ENCODE peak calls at places on chromosomes 6 and 20, in six cellular contexts. S, C, P, T, N and Y are unnamed samples. For H3K36me3, the result is how much of the 10 kb centered on the place peaks cover.

GRCh38 chr6:28563420-28564095 is 37.9 kb downstream of the GPX5 start:
- DNase-seq in S (no peak), C (no peak), P (no peak), T (no peak), N (no peak), Y (no peak)

GRCh38 chr6:16544006-16544405 is 217.3 kb downstream of the ATXN1 start:
- DNase-seq in S (no peak), C (peak), P (no peak), T (peak), N (no peak), Y (peak)

GRCh38 chr6:135750081-135750480 is 101.4 kb upstream of the PDE7B start:
- DNase-seq in S (no peak), C (no peak), P (no peak), T (no peak), N (no peak), Y (no peak)

GRCh38 chr20:32157611-32158010 is 48.1 kb downstream of the TM9SF4 start:
- DNase-seq in S (no peak), C (no peak), P (no peak), T (no peak), N (no peak), Y (no peak)

GRCh38 chr20:59518881-59519706 is 85.2 kb upstream of the PHACTR3 start:
- DNase-seq in S (peak), C (peak), P (no peak), T (no peak), N (peak), Y (peak)

GRCh38 chr20:8454137-8454712 is 322.2 kb downstream of the PLCB1 start:
- DNase-seq in S (no peak), C (no peak), P (peak), T (no peak), N (peak), Y (peak)

GRCh38 chr6:139129284-139129683 is 5.6 kb upstream of the HECA start:
- DNase-seq in S (no peak), C (no peak), P (no peak), T (no peak), N (no peak), Y (peak)

GRCh38 chr6:43248107-43248506 is 4.8 kb downstream of the TTBK1 start:
- DNase-seq in S (no peak), C (no peak), P (no peak), T (no peak), N (no peak), Y (no peak)

GRCh38 chr6:2988426-2989331 is 11.0 kb upstream of the NQO2 start:
- DNase-seq in S (peak), C (peak), P (peak), T (peak), N (peak), Y (peak)

GRCh38 chr6:68967549-68968300 is 332.6 kb downstream of the ADGRB3 start:
- DNase-seq in S (peak), C (peak), P (peak), T (peak), N (peak), Y (no peak)

GRCh38 chr6:130020106-130020851 is 1.9 kb downstream of the L3MBTL3 start:
- DNase-seq in S (no peak), C (peak), P (no peak), T (peak), N (peak), Y (no peak)

GRCh38 chr6:32393660-32394420 is 13.1 kb downstream of the BTNL2 start:
- DNase-seq in S (no peak), C (peak), P (no peak), T (no peak), N (peak), Y (peak)

GRCh38 chr6:25971187-25971811 is 8.7 kb downstream of the TRIM38 start:
- DNase-seq in S (peak), C (peak), P (peak), T (no peak), N (peak), Y (peak)

GRCh38 chr6:88985901-88986300 is 22.5 kb upstream of the RNGTT start:
- DNase-seq in S (no peak), C (no peak), P (no peak), T (no peak), N (no peak), Y (no peak)

GRCh38 chr6:154805288-154805911 is 72.2 kb downstream of the SCAF8 start:
- DNase-seq in S (no peak), C (no peak), P (no peak), T (no peak), N (peak), Y (no peak)

GRCh38 chr6:151240861-151241642 is 1.3 kb downstream of the AKAP12 start:
- DNase-seq in S (no peak), C (peak), P (peak), T (peak), N (peak), Y (no peak)

GRCh38 chr6:106568518-106568917 is 60.8 kb downstream of the RTN4IP1 start:
- DNase-seq in S (no peak), C (no peak), P (no peak), T (no peak), N (no peak), Y (no peak)

GRCh38 chr6:67131827-67132226 is 1424.8 kb upstream of the EYS start:
- DNase-seq in S (no peak), C (peak), P (no peak), T (no peak), N (peak), Y (no peak)

GRCh38 chr6:42505377-42505702 is 53.6 kb upstream of the TRERF1 start:
- DNase-seq in S (peak), C (no peak), P (no peak), T (no peak), N (no peak), Y (peak)

GRCh38 chr6:121780325-121781313 is 345.2 kb downstream of the GJA1 start:
- DNase-seq in S (no peak), C (peak), P (no peak), T (peak), N (peak), Y (peak)

GRCh38 chr6:81878479-81878878 is 126.0 kb upstream of the TENT5A start:
- DNase-seq in S (no peak), C (no peak), P (no peak), T (no peak), N (no peak), Y (no peak)

GRCh38 chr6:53178837-53179432 is 30.3 kb upstream of the GCM1 start:
- DNase-seq in S (no peak), C (no peak), P (no peak), T (no peak), N (no peak), Y (no peak)

GRCh38 chr6:52410979-52411378 is 9.2 kb upstream of the EFHC1 start:
- DNase-seq in S (no peak), C (no peak), P (no peak), T (no peak), N (no peak), Y (no peak)

GRCh38 chr20:14633507-14633906 is 296.1 kb upstream of the FLRT3 start:
- DNase-seq in S (no peak), C (no peak), P (no peak), T (no peak), N (no peak), Y (no peak)

GRCh38 chr6:53495496-53495895 is 49.4 kb downstream of the GCLC start:
- DNase-seq in S (no peak), C (no peak), P (no peak), T (no peak), N (no peak), Y (no peak)

DNA sequence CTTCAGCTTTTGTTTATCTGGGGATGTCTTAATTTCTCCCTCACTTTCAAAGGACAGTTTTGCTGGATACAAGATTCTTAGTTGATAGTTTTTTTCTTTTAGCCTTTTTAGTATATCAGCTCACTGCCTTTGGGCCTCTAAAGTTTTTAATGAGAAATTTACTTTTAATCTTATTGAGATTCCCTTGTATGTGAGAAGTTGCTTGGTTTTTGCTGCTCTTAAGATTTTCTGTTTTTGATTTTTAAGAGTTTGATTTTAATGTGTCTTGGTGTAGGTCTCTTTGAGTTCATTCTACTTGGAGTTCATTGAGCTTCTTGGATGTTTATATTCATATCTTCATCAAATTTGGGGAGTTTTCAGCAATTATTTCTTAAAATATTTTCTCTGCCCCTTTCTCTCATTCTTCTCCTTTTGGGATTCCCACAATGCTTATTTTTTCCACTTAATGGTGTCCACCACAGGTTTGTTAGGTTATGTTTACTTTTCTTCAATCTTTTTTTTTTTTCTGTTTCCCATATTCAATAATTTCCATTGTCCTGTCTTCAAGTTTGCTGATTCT is 19.6 kb upstream of the TGM6 start:
- DNase-seq in S (no peak), C (no peak), P (no peak), T (no peak), N (no peak), Y (no peak)
- H3K36me3 ChIP-seq in S (under half), C (under half), P (under half), T (under half), N (under half), Y (under half)

DNA sequence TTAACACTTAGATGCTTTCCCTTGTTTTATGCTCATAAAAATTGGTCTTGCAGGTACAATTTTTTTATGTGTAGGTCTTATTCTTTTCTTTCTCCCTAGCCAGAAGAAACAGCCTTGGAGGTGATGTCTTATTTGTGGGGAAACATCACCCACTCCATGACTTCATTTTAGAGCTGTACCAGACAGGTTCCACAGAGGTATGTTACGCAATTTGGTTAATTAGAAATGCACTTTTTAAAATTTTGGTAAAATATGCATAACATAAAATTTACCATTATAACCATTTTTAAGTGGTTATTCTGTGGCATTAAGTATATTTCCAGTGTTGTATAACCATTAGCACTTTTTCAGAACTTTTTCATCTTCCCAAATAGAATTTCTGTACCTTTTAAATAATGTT is 41.3 kb downstream of the NKX2-4 start:
- DNase-seq in S (no peak), C (no peak), P (no peak), T (no peak), N (no peak), Y (no peak)
- H3K36me3 ChIP-seq in S (under half), C (half or more), P (half or more), T (under half), N (under half), Y (under half)

GRCh38 chr6:158774734-158775449 is 44.3 kb downstream of the EZR start:
- DNase-seq in S (no peak), C (no peak), P (no peak), T (no peak), N (peak), Y (no peak)

GRCh38 chr6:158778005-158778527 is 41.1 kb downstream of the EZR start:
- DNase-seq in S (no peak), C (no peak), P (no peak), T (no peak), N (no peak), Y (no peak)

GRCh38 chr6:158777510-158777909 is 41.7 kb downstream of the EZR start:
- DNase-seq in S (no peak), C (no peak), P (no peak), T (no peak), N (no peak), Y (no peak)

GRCh38 chr6:158775832-158776231 is 43.3 kb downstream of the EZR start:
- DNase-seq in S (no peak), C (no peak), P (no peak), T (no peak), N (no peak), Y (no peak)

DNA sequence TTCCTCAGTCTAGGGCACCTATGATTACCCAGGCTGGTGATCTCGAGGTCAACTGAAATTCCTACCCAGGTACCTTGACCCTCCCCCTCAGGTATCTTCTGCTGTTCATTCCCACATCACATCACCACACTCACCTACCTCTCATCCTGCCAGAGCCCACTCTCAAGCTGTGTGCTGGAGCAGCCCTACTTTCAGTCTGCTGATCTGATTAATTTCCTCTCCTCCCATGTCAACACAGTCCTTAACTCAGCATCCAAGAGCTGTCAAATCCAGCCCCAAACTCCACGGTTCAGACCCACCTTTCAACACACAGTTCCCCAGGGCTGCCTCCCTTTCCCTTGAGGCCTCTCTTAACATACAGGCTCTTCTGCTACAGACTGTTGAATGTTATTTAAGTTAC is 42.4 kb downstream of the EZR start:
- DNase-seq in S (no peak), C (no peak), P (no peak), T (no peak), N (no peak), Y (no peak)
- H3K36me3 ChIP-seq in S (under half), C (half or more), P (half or more), T (under half), N (half or more), Y (under half)

GRCh38 chr20:35917077-35917476 is 37.2 kb downstream of the SCAND1 start:
- DNase-seq in S (no peak), C (no peak), P (no peak), T (no peak), N (no peak), Y (no peak)

GRCh38 chr20:35912877-35913276 is 41.4 kb downstream of the SCAND1 start:
- DNase-seq in S (no peak), C (no peak), P (no peak), T (no peak), N (no peak), Y (no peak)

DNA sequence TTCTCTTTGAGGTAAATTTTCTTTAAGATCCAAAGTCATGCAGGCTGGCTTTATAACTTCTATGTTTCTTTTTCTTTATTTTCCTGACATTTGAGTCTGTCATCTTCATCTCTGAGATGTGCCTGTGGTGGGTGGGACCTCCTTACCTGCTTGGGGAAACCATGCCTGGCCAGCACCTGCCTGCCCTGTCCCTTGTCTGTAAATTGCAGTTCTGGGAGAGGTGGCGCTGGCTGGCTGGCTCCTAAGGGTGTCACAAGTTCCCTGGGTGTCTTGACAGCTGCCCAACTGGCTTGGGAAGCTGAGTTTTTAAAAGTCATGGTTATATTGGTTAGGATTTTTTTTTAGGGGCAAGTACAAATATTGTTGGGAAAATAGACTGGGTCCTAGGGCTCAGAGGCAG is 36.3 kb downstream of the SCAND1 start:
- DNase-seq in S (no peak), C (no peak), P (no peak), T (no peak), N (no peak), Y (no peak)
- H3K36me3 ChIP-seq in S (under half), C (half or more), P (half or more), T (under half), N (under half), Y (under half)

GRCh38 chr20:62201173-62202082 is 18.6 kb downstream of the MTG2 start:
- DNase-seq in S (no peak), C (peak), P (no peak), T (peak), N (peak), Y (no peak)

GRCh38 chr20:62202676-62203377 is 17.3 kb downstream of the HRH3 start:
- DNase-seq in S (no peak), C (peak), P (no peak), T (peak), N (no peak), Y (no peak)

GRCh38 chr20:62203378-62204030 is 16.6 kb downstream of the HRH3 start:
- DNase-seq in S (no peak), C (peak), P (no peak), T (peak), N (peak), Y (no peak)

GRCh38 chr20:62200491-62201172 is 17.8 kb downstream of the MTG2 start:
- DNase-seq in S (no peak), C (peak), P (no peak), T (peak), N (no peak), Y (no peak)

DNA sequence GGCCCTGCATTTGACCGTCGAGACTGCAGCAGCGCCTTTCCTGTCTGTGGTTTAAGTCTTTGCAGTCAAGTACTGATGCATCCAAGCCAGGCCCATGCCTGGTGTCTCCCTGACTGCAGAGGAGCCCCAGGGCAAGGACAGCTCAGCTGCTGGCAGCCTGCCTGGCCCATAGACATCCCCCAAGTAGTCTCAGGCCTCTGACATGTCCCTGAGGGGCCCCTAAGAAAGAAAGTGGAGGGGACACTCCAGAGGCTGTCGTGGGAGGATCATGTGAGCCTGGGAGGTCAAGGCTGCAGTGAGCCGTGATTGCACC is 18.0 kb downstream of the HRH3 start:
- DNase-seq in S (no peak), C (peak), P (no peak), T (peak), N (peak), Y (no peak)
- H3K36me3 ChIP-seq in S (under half), C (half or more), P (half or more), T (under half), N (under half), Y (under half)

DNA sequence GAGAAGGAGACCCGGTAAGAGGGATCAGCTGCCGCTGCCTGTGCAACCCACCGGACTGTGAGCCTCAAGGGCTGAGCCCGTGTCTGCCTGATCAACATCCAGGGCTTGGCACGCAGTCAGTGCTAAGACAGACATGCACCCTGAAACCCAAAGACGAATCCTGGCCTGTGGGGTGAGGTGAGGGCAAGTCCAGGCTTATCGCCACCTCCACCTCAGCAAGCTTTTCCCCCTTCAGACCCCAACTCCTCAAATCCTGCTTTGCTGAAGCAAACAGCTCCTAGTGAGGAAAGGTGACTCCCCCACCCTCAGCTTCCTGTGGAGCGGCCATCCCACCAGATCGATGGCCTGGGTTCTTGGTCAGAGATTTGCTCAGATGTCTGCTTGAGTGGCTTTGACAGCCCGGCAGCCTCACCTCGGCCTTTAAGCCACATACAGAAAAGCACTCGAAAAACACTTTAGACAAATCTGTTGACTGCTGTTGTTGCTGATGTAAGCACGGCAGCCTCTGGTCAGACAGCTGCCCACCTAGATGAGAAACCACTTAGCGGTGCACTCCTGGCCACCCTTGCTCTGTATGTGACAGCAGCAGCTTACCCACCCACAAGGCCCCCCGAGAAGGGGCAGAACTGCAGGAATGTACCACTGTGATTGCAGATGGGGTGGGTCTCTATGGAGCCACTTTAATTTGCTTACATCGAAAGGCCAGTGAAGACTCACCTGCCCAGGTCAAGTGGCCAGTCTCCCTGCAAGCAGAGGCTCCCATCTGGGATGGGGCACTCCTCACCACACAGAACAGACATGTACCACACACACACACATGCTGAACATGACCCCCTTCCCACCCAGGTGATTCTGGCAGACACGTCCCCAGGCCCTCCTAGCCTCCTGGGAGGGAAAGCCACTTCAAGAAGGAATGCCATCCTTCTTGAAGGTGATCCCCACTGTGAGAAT is 14.8 kb downstream of the MTCH1 start:
- DNase-seq in S (no peak), C (no peak), P (no peak), T (no peak), N (no peak), Y (no peak)
- H3K36me3 ChIP-seq in S (under half), C (half or more), P (half or more), T (half or more), N (half or more), Y (under half)